ENCODE peak calls at places on chromosome 13, in five cellular contexts. G, Q, A, L and B are unnamed samples.

GRCh38 chr13:95185851-95186250 is 115.4 kb downstream of the ABCC4 start:
- DNase-seq in Q (no peak), G (no peak), A (no peak), L (no peak), B (no peak)

GRCh38 chr13:43879323-43880181 is at the start of the genes CCDC122 and LACC1:
- DNase-seq in A (peak; percentile 88), Q (peak; percentile 77), G (no peak), L (peak; percentile 47), B (peak; percentile 29)

GRCh38 chr13:94558721-94559120 is 37.2 kb downstream of the TGDS start:
- DNase-seq in G (no peak), L (no peak), A (no peak), Q (peak; percentile 17), B (no peak)

GRCh38 chr13:45654633-45655349 is 39.3 kb upstream of the ERICH6B start:
- DNase-seq in Q (no peak), A (no peak), G (no peak), L (no peak), B (no peak)

GRCh38 chr13:86355301-86355700 is 556.1 kb upstream of the SLITRK6 start:
- DNase-seq in Q (no peak), L (no peak), A (no peak), G (no peak), B (no peak)

GRCh38 chr13:73254827-73255226 is 196.0 kb downstream of the KLF5 start:
- DNase-seq in L (no peak), A (no peak), Q (no peak), G (no peak), B (no peak)

GRCh38 chr13:46176756-46177155 is 5.2 kb downstream of the LCP1 start:
- DNase-seq in Q (peak; percentile 15), G (no peak), A (no peak), L (no peak), B (no peak)

GRCh38 chr13:87777395-87777794 is 106.2 kb downstream of the SLITRK5 start:
- DNase-seq in L (no peak), G (no peak), Q (no peak), A (no peak), B (no peak)

GRCh38 chr13:55483626-55484158 is 1657.0 kb upstream of the PRR20A start:
- DNase-seq in Q (no peak), L (no peak), A (no peak), G (no peak), B (no peak)

GRCh38 chr13:50215389-50215788 is 200.1 kb downstream of the KCNRG start:
- DNase-seq in Q (no peak), L (no peak), G (no peak), A (no peak), B (no peak)

GRCh38 chr13:98284677-98285076 is 107.6 kb upstream of the RNF113B start:
- DNase-seq in A (no peak), L (no peak), G (no peak), Q (peak; percentile 26), B (no peak)

GRCh38 chr13:104571161-104571889 is 1505.1 kb upstream of the SLC10A2 start:
- DNase-seq in L (no peak), G (peak; percentile 45), Q (peak; percentile 48), A (peak; percentile 69), B (no peak)

GRCh38 chr13:27481766-27482165 is 31.4 kb upstream of the MTIF3 start:
- DNase-seq in A (peak; percentile 51), G (no peak), Q (peak; percentile 43), L (no peak), B (no peak)

GRCh38 chr13:112182251-112182650 is 115.3 kb downstream of the SOX1 start:
- DNase-seq in L (no peak), G (no peak), Q (no peak), A (no peak), B (no peak)

GRCh38 chr13:90455861-90456260 is 891.6 kb upstream of the MIR17HG start:
- DNase-seq in G (no peak), L (no peak), Q (no peak), A (no peak), B (no peak)

GRCh38 chr13:95474992-95475391 is 77.5 kb upstream of the CLDN10 start:
- DNase-seq in A (no peak), G (no peak), L (no peak), Q (no peak), B (no peak)

GRCh38 chr13:40445557-40445990 is 220.9 kb downstream of the FOXO1 start:
- DNase-seq in G (no peak), Q (no peak), A (peak; percentile 60), L (peak; percentile 55), B (no peak)

GRCh38 chr13:24135674-24136300 is 24.7 kb upstream of the SPATA13 start:
- DNase-seq in G (no peak), A (no peak), L (no peak), Q (no peak), B (no peak)

GRCh38 chr13:86933676-86934075 is 737.5 kb upstream of the SLITRK5 start:
- DNase-seq in L (no peak), Q (peak; percentile 33), G (no peak), A (no peak), B (no peak)

GRCh38 chr13:41411536-41411935 is 45.8 kb upstream of the RGCC start:
- DNase-seq in Q (peak; percentile 18), G (peak; percentile 10), L (no peak), A (no peak), B (peak; percentile 46)

GRCh38 chr13:112713517-112714253 is 23.8 kb downstream of the ATP11A start:
- DNase-seq in G (no peak), A (no peak), Q (no peak), L (no peak), B (no peak)

GRCh38 chr13:93151277-93151676 is 75.3 kb upstream of the GPC6 start:
- DNase-seq in G (peak; percentile 58), L (no peak), Q (peak; percentile 5), A (no peak), B (peak; percentile 74)

GRCh38 chr13:75645141-75645540 is 9.0 kb downstream of the LMO7 start:
- DNase-seq in G (no peak), A (no peak), L (no peak), Q (no peak), B (no peak)

GRCh38 chr13:114011226-114011625 is 37.4 kb upstream of the C13orf46 start:
- DNase-seq in L (no peak), G (no peak), Q (no peak), A (no peak), B (no peak)

GRCh38 chr13:112106467-112107141 is 39.7 kb downstream of the SOX1 start:
- DNase-seq in L (no peak), G (no peak), A (no peak), Q (no peak), B (no peak)

GRCh38 chr13:49240017-49240416 is 7.7 kb upstream of the CDADC1 start:
- DNase-seq in G (no peak), A (no peak), L (no peak), Q (peak; percentile 49), B (no peak)

GRCh38 chr13:76972430-76972829 is 19.5 kb upstream of the CLN5 start:
- DNase-seq in Q (no peak), L (no peak), G (no peak), A (no peak), B (no peak)

GRCh38 chr13:76968041-76968440 is 19.7 kb downstream of the ACOD1 start:
- DNase-seq in A (no peak), Q (no peak), G (no peak), L (no peak), B (no peak)

GRCh38 chr13:76967031-76967430 is 18.7 kb downstream of the ACOD1 start:
- DNase-seq in Q (no peak), A (no peak), L (no peak), G (no peak), B (no peak)

GRCh38 chr13:76971215-76971614 is 20.7 kb upstream of the CLN5 start:
- DNase-seq in Q (no peak), L (no peak), A (no peak), G (no peak), B (no peak)

GRCh38 chr13:76969488-76970365 is 21.4 kb downstream of the ACOD1 start:
- DNase-seq in L (no peak), A (no peak), Q (no peak), G (no peak), B (no peak)
- H3K4me3 ChIP-seq in L (no peak overlapping the region), A (no peak overlapping the region), Q (no peak overlapping the region), G (no peak overlapping the region), B (no peak overlapping the region)

DNA sequence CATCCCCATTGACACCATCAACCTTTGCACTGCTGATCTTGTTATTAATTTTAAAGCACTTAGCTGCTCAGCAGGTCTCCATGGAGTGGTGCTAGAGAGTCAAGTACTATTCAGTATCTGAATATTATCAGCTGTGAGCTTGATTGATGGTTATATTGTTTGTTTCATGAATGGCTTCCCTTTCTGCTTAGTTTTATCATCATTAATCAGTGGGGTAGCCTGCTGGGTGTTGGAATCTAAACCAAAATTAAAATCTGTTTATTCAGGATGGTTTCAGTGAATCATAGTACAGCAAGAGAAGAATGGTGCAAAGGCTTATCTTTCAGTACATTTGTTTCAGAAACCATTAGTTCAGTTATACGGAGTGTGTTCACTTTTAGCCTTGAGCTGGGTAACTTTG is 42.5 kb upstream of the SCEL start:
- DNase-seq in A (no peak), G (no peak), L (no peak), Q (peak; percentile 89), B (no peak)
- TF ChIP-seq CTCF in A (no peak), G (peak; percentile 8), L (no peak), Q (peak; percentile 61), B (peak; percentile 37)

GRCh38 chr13:30373727-30374126 is 48.6 kb upstream of the UBE2L5 start:
- DNase-seq in Q (no peak), A (peak; percentile 66), G (no peak), L (peak; percentile 4), B (no peak)

GRCh38 chr13:30376426-30377311 is 45.6 kb upstream of the UBE2L5 start:
- DNase-seq in G (no peak), Q (no peak), L (peak; percentile 16), A (peak; percentile 67), B (no peak)

GRCh38 chr13:30375436-30375835 is 46.9 kb upstream of the UBE2L5 start:
- DNase-seq in G (no peak), L (no peak), A (no peak), Q (no peak), B (no peak)

GRCh38 chr13:30381049-30381448 is 41.2 kb upstream of the UBE2L5 start:
- DNase-seq in G (no peak), L (no peak), Q (no peak), A (no peak), B (no peak)

DNA sequence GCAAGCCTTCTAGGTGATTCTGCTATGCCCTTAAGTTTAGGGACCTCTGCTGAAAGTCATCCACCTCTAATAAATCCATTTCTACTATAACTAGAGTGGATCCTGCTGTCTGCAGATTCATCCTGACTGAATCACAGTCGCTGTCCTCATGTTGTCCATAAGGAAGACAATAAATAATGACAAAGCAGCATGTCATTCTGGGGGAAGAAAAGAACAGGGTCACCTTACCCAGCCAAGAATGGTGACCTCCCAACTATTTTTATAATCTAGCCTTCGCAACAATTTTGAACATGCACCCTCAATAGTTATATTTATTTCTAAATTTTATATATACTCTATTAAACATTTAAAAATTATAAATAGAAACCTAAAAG is 45.0 kb upstream of the UBE2L5 start:
- DNase-seq in Q (no peak), L (no peak), A (no peak), G (no peak), B (no peak)
- H3K4me3 ChIP-seq in Q (no peak overlapping the region), L (no peak overlapping the region), A (no peak overlapping the region), G (no peak overlapping the region), B (no peak overlapping the region)

GRCh38 chr13:34883381-34883780 is 58.7 kb upstream of the NBEA start:
- DNase-seq in G (no peak), L (no peak), Q (no peak), A (no peak), B (no peak)

GRCh38 chr13:34886476-34886875 is 55.6 kb upstream of the NBEA start:
- DNase-seq in Q (no peak), A (no peak), G (no peak), L (no peak), B (no peak)

GRCh38 chr13:34884366-34884765 is 57.7 kb upstream of the NBEA start:
- DNase-seq in G (no peak), L (no peak), Q (no peak), A (no peak), B (no peak)

GRCh38 chr13:34886987-34887386 is 55.1 kb upstream of the NBEA start:
- DNase-seq in G (no peak), A (no peak), Q (no peak), L (no peak), B (no peak)
- TF ChIP-seq CTCF in G (no peak), A (no peak), Q (no peak), L (no peak), B (no peak)